ENCODE peak calls at places on chromosomes 16 and 17, in six cellular contexts. I is AG20443; L is A549; G is NCI-H2029; D is germinal center; H is stimulated activated naive CD8-positive, alpha-beta T cell treated with anti-CD3 and anti-CD28 coated beads, Interleukin-15, Interleukin-2, amounts not matched to agents 100 U/mL and 50 U/mL, for 24 hours. Z is an unnamed sample.

GRCh38 chr16:3518292-3518982 is 17.6 kb downstream of the CLUAP1 start:
- DNase-seq in D (no peak), H (no peak), I (no peak), G (no peak), L (no peak), Z (no peak)

GRCh38 chr16:68539704-68540370 is 746 bp downstream of the ZFP90 start:
- DNase-seq in L (no peak), D (peak; percentile 17), H (peak; percentile 20), I (no peak), G (no peak), Z (no peak)

GRCh38 chr16:2003827-2004641 is 5.6 kb downstream of the ZNF598 start:
- DNase-seq in H (peak; percentile 94), L (peak; percentile 87), D (peak; percentile 90), G (peak; percentile 87), I (peak; percentile 93), Z (peak; percentile 94)

GRCh38 chr17:79252886-79253285 is 178.3 kb downstream of the ENGASE start:
- DNase-seq in I (no peak), G (no peak), L (no peak), D (no peak), H (no peak), Z (no peak)

GRCh38 chr16:85520853-85521736 is 92.0 kb upstream of the GSE1 start:
- DNase-seq in G (no peak), D (no peak), H (no peak), I (no peak), L (no peak), Z (peak; percentile 92)

GRCh38 chr17:38750044-38750311 is 1.8 kb upstream of the PCGF2 start:
- DNase-seq in D (no peak), G (no peak), I (no peak), H (no peak), L (no peak), Z (no peak)

GRCh38 chr17:45143767-45144198 is 4.5 kb upstream of the HEXIM1 start:
- DNase-seq in L (no peak), I (peak; percentile 84), G (no peak), H (peak; percentile 59), D (peak; percentile 40), Z (peak; percentile 78)

GRCh38 chr17:48051706-48052486 is 3.7 kb downstream of the NFE2L1 start:
- DNase-seq in G (no peak), D (no peak), L (no peak), H (no peak), I (peak; percentile 51), Z (no peak)

GRCh38 chr16:11251525-11252481 is 4.2 kb downstream of the SOCS1 start:
- DNase-seq in H (peak; percentile 84), I (no peak), G (no peak), D (no peak), L (no peak), Z (no peak)

GRCh38 chr16:84048306-84048705 is 5.7 kb upstream of the SLC38A8 start:
- DNase-seq in G (no peak), H (no peak), I (no peak), L (no peak), D (no peak), Z (peak; percentile 39)

GRCh38 chr17:30558313-30559195 is 81.3 kb downstream of the GOSR1 start:
- DNase-seq in I (no peak), H (no peak), D (no peak), L (no peak), G (no peak), Z (no peak)

GRCh38 chr17:60781880-60782412 is 104.3 kb downstream of the BCAS3 start:
- DNase-seq in D (no peak), I (no peak), H (no peak), L (no peak), G (no peak), Z (no peak)

GRCh38 chr17:14296511-14296910 is 4.4 kb upstream of the HS3ST3B1 start:
- DNase-seq in L (no peak), D (no peak), H (no peak), I (no peak), G (no peak), Z (no peak)

GRCh38 chr16:68786685-68787418 is 49.8 kb downstream of the CDH1 start:
- DNase-seq in L (no peak), I (peak; percentile 48), D (no peak), H (no peak), G (peak; percentile 65), Z (no peak)

GRCh38 chr17:57570740-57571344 is 174.3 kb downstream of the CCDC182 start:
- DNase-seq in L (no peak), G (peak; percentile 70), D (no peak), H (no peak), I (peak; percentile 21), Z (no peak)

GRCh38 chr17:75205037-75205792 is at the start of gene NUP85:
- DNase-seq in L (peak; percentile 100), D (peak; percentile 99), I (peak; percentile 100), H (peak; percentile 97), G (peak; percentile 91), Z (peak; percentile 95)